ENCODE peak calls at places on chromosome 7, in ten cellular contexts. One of them, this sample, is unnamed.

GRCh38 chr7:137851361-137851945 is 4.7 kb upstream of the DGKI start:
- DNase-seq in Peyer's patch: no peak
- DNase-seq in progenitor cell of endocrine pancreas: no peak
- DNase-seq in endothelial cell: no peak
- DNase-seq in NAMALWA: no peak
- DNase-seq in esophagus squamous epithelium: no peak
- DNase-seq in ELR: peak; percentile 23
- DNase-seq in OCI-LY7: no peak
- DNase-seq in NCI-H146: no peak
- DNase-seq in thoracic aorta: no peak
- DNase-seq in this sample: no peak

GRCh38 chr7:82600601-82601000 is 157.0 kb upstream of the CACNA2D1 start:
- DNase-seq in NAMALWA: peak; percentile 22
- DNase-seq in endothelial cell: no peak
- DNase-seq in progenitor cell of endocrine pancreas: no peak
- DNase-seq in ELR: peak; percentile 6
- DNase-seq in esophagus squamous epithelium: no peak
- DNase-seq in NCI-H146: peak; percentile 62
- DNase-seq in Peyer's patch: no peak
- DNase-seq in thoracic aorta: no peak
- DNase-seq in OCI-LY7: no peak
- DNase-seq in this sample: no peak

GRCh38 chr7:90212149-90212495 is 582 bp downstream of the STEAP2 start:
- DNase-seq in esophagus squamous epithelium: no peak
- DNase-seq in OCI-LY7: no peak
- DNase-seq in endothelial cell: no peak
- DNase-seq in ELR: no peak
- DNase-seq in Peyer's patch: no peak
- DNase-seq in progenitor cell of endocrine pancreas: no peak
- DNase-seq in thoracic aorta: no peak
- DNase-seq in NCI-H146: no peak
- DNase-seq in NAMALWA: no peak
- DNase-seq in this sample: no peak

GRCh38 chr7:112019932-112020331 is 186.3 kb downstream of the DOCK4 start:
- DNase-seq in progenitor cell of endocrine pancreas: no peak
- DNase-seq in endothelial cell: no peak
- DNase-seq in thoracic aorta: no peak
- DNase-seq in NAMALWA: no peak
- DNase-seq in esophagus squamous epithelium: no peak
- DNase-seq in NCI-H146: no peak
- DNase-seq in Peyer's patch: no peak
- DNase-seq in ELR: no peak
- DNase-seq in OCI-LY7: no peak
- DNase-seq in this sample: no peak

GRCh38 chr7:155002411-155003214 is at the start of gene PAXIP1:
- DNase-seq in NCI-H146: peak; percentile 70
- DNase-seq in Peyer's patch: peak; percentile 30
- DNase-seq in NAMALWA: peak; percentile 74
- DNase-seq in endothelial cell: peak; percentile 48
- DNase-seq in progenitor cell of endocrine pancreas: peak; percentile 63
- DNase-seq in ELR: peak; percentile 52
- DNase-seq in esophagus squamous epithelium: no peak
- DNase-seq in OCI-LY7: peak; percentile 76
- DNase-seq in thoracic aorta: no peak
- DNase-seq in this sample: peak; percentile 72

GRCh38 chr7:18780266-18780665 is 284.7 kb downstream of the HDAC9 start:
- DNase-seq in ELR: peak; percentile 25
- DNase-seq in thoracic aorta: no peak
- DNase-seq in Peyer's patch: no peak
- DNase-seq in esophagus squamous epithelium: no peak
- DNase-seq in OCI-LY7: no peak
- DNase-seq in progenitor cell of endocrine pancreas: no peak
- DNase-seq in NCI-H146: no peak
- DNase-seq in endothelial cell: no peak
- DNase-seq in NAMALWA: no peak
- DNase-seq in this sample: no peak

GRCh38 chr7:137151056-137151731 is 192.3 kb downstream of the PTN start:
- DNase-seq in OCI-LY7: no peak
- DNase-seq in ELR: peak; percentile 59
- DNase-seq in progenitor cell of endocrine pancreas: no peak
- DNase-seq in NAMALWA: no peak
- DNase-seq in thoracic aorta: no peak
- DNase-seq in NCI-H146: no peak
- DNase-seq in endothelial cell: no peak
- DNase-seq in Peyer's patch: no peak
- DNase-seq in esophagus squamous epithelium: no peak
- DNase-seq in this sample: no peak

GRCh38 chr7:70334883-70335282 is 736.6 kb downstream of the AUTS2 start:
- DNase-seq in endothelial cell: no peak
- DNase-seq in Peyer's patch: no peak
- DNase-seq in OCI-LY7: no peak
- DNase-seq in progenitor cell of endocrine pancreas: no peak
- DNase-seq in thoracic aorta: no peak
- DNase-seq in ELR: no peak
- DNase-seq in NAMALWA: no peak
- DNase-seq in esophagus squamous epithelium: no peak
- DNase-seq in NCI-H146: no peak
- DNase-seq in this sample: no peak

GRCh38 chr7:18798018-18798906 is 302.7 kb downstream of the HDAC9 start:
- DNase-seq in OCI-LY7: no peak
- DNase-seq in NAMALWA: no peak
- DNase-seq in endothelial cell: no peak
- DNase-seq in esophagus squamous epithelium: no peak
- DNase-seq in Peyer's patch: no peak
- DNase-seq in progenitor cell of endocrine pancreas: no peak
- DNase-seq in NCI-H146: no peak
- DNase-seq in ELR: no peak
- DNase-seq in thoracic aorta: no peak
- DNase-seq in this sample: no peak

GRCh38 chr7:17830206-17830605 is 110.1 kb downstream of the SNX13 start:
- DNase-seq in progenitor cell of endocrine pancreas: no peak
- DNase-seq in OCI-LY7: no peak
- DNase-seq in ELR: no peak
- DNase-seq in endothelial cell: no peak
- DNase-seq in NAMALWA: no peak
- DNase-seq in esophagus squamous epithelium: no peak
- DNase-seq in thoracic aorta: no peak
- DNase-seq in Peyer's patch: no peak
- DNase-seq in NCI-H146: no peak
- DNase-seq in this sample: no peak

GRCh38 chr7:23067271-23067670 is 38.3 kb upstream of the KLHL7 start:
- DNase-seq in Peyer's patch: no peak
- DNase-seq in thoracic aorta: no peak
- DNase-seq in ELR: no peak
- DNase-seq in endothelial cell: no peak
- DNase-seq in NCI-H146: no peak
- DNase-seq in NAMALWA: no peak
- DNase-seq in progenitor cell of endocrine pancreas: no peak
- DNase-seq in OCI-LY7: no peak
- DNase-seq in esophagus squamous epithelium: no peak
- DNase-seq in this sample: no peak

GRCh38 chr7:55884321-55884720 is 2.9 kb upstream of the ZNF713 start:
- DNase-seq in progenitor cell of endocrine pancreas: no peak
- DNase-seq in OCI-LY7: no peak
- DNase-seq in endothelial cell: no peak
- DNase-seq in ELR: no peak
- DNase-seq in NCI-H146: no peak
- DNase-seq in esophagus squamous epithelium: no peak
- DNase-seq in Peyer's patch: no peak
- DNase-seq in thoracic aorta: no peak
- DNase-seq in NAMALWA: no peak
- DNase-seq in this sample: no peak

GRCh38 chr7:39357648-39358047 is 208.6 kb upstream of the YAE1 start:
- DNase-seq in OCI-LY7: peak; percentile 5
- DNase-seq in Peyer's patch: no peak
- DNase-seq in ELR: peak; percentile 6
- DNase-seq in NAMALWA: peak; percentile 42
- DNase-seq in progenitor cell of endocrine pancreas: no peak
- DNase-seq in endothelial cell: peak; percentile 51
- DNase-seq in NCI-H146: peak; percentile 22
- DNase-seq in esophagus squamous epithelium: no peak
- DNase-seq in thoracic aorta: no peak
- DNase-seq in this sample: peak; percentile 18

GRCh38 chr7:139011373-139011772 is 24.5 kb downstream of the ZC3HAV1L start:
- DNase-seq in NAMALWA: no peak
- DNase-seq in ELR: no peak
- DNase-seq in OCI-LY7: no peak
- DNase-seq in thoracic aorta: no peak
- DNase-seq in progenitor cell of endocrine pancreas: no peak
- DNase-seq in endothelial cell: no peak
- DNase-seq in Peyer's patch: no peak
- DNase-seq in esophagus squamous epithelium: no peak
- DNase-seq in NCI-H146: no peak
- DNase-seq in this sample: no peak

GRCh38 chr7:5423844-5424688 is 432 bp upstream of the TNRC18 start:
- DNase-seq in progenitor cell of endocrine pancreas: peak; percentile 95
- DNase-seq in NCI-H146: peak; percentile 97
- DNase-seq in NAMALWA: peak; percentile 58
- DNase-seq in OCI-LY7: peak; percentile 87
- DNase-seq in Peyer's patch: peak; percentile 74
- DNase-seq in esophagus squamous epithelium: peak; percentile 69
- DNase-seq in thoracic aorta: peak; percentile 91
- DNase-seq in endothelial cell: peak; percentile 94
- DNase-seq in ELR: peak; percentile 100
- DNase-seq in this sample: peak; percentile 94

GRCh38 chr7:25926009-25926408 is 226.0 kb upstream of the NFE2L3 start:
- DNase-seq in NAMALWA: no peak
- DNase-seq in endothelial cell: no peak
- DNase-seq in OCI-LY7: no peak
- DNase-seq in ELR: peak; percentile 16
- DNase-seq in thoracic aorta: no peak
- DNase-seq in NCI-H146: no peak
- DNase-seq in Peyer's patch: no peak
- DNase-seq in progenitor cell of endocrine pancreas: no peak
- DNase-seq in esophagus squamous epithelium: no peak
- DNase-seq in this sample: no peak

GRCh38 chr7:24283900-24284698 is at the start of gene NPY:
- DNase-seq in NAMALWA: no peak
- DNase-seq in thoracic aorta: no peak
- DNase-seq in ELR: no peak
- DNase-seq in OCI-LY7: no peak
- DNase-seq in endothelial cell: peak; percentile 23
- DNase-seq in NCI-H146: no peak
- DNase-seq in Peyer's patch: no peak
- DNase-seq in esophagus squamous epithelium: no peak
- DNase-seq in progenitor cell of endocrine pancreas: no peak
- DNase-seq in this sample: peak; percentile 39

GRCh38 chr7:3065724-3066143 is 22.1 kb upstream of the CARD11 start:
- DNase-seq in esophagus squamous epithelium: no peak
- DNase-seq in Peyer's patch: peak; percentile 71
- DNase-seq in progenitor cell of endocrine pancreas: peak; percentile 18
- DNase-seq in ELR: peak; percentile 24
- DNase-seq in NAMALWA: peak; percentile 85
- DNase-seq in OCI-LY7: peak; percentile 60
- DNase-seq in NCI-H146: peak; percentile 38
- DNase-seq in endothelial cell: peak; percentile 36
- DNase-seq in thoracic aorta: no peak
- DNase-seq in this sample: peak; percentile 29

GRCh38 chr7:91353923-91354322 is 89.7 kb downstream of the FZD1 start:
- DNase-seq in thoracic aorta: no peak
- DNase-seq in NAMALWA: no peak
- DNase-seq in progenitor cell of endocrine pancreas: no peak
- DNase-seq in esophagus squamous epithelium: no peak
- DNase-seq in endothelial cell: no peak
- DNase-seq in Peyer's patch: no peak
- DNase-seq in NCI-H146: no peak
- DNase-seq in ELR: no peak
- DNase-seq in OCI-LY7: no peak
- DNase-seq in this sample: no peak

GRCh38 chr7:35905555-35905954 is 104.7 kb downstream of the SEPTIN7 start:
- DNase-seq in progenitor cell of endocrine pancreas: no peak
- DNase-seq in NAMALWA: no peak
- DNase-seq in Peyer's patch: no peak
- DNase-seq in esophagus squamous epithelium: no peak
- DNase-seq in endothelial cell: no peak
- DNase-seq in ELR: peak; percentile 55
- DNase-seq in OCI-LY7: no peak
- DNase-seq in NCI-H146: no peak
- DNase-seq in thoracic aorta: no peak
- DNase-seq in this sample: no peak

GRCh38 chr7:153413199-153413539 is 639.0 kb upstream of the DPP6 start:
- DNase-seq in progenitor cell of endocrine pancreas: no peak
- DNase-seq in thoracic aorta: no peak
- DNase-seq in esophagus squamous epithelium: no peak
- DNase-seq in endothelial cell: no peak
- DNase-seq in NAMALWA: no peak
- DNase-seq in OCI-LY7: no peak
- DNase-seq in Peyer's patch: no peak
- DNase-seq in ELR: no peak
- DNase-seq in NCI-H146: no peak
- DNase-seq in this sample: no peak

GRCh38 chr7:50962962-50963374 is 180.3 kb upstream of the GRB10 start:
- DNase-seq in NAMALWA: no peak
- DNase-seq in ELR: peak; percentile 41
- DNase-seq in Peyer's patch: no peak
- DNase-seq in thoracic aorta: no peak
- DNase-seq in esophagus squamous epithelium: no peak
- DNase-seq in OCI-LY7: no peak
- DNase-seq in progenitor cell of endocrine pancreas: no peak
- DNase-seq in NCI-H146: peak; percentile 56
- DNase-seq in endothelial cell: no peak
- DNase-seq in this sample: peak; percentile 65

GRCh38 chr7:20588678-20589077 is 26.8 kb upstream of the ABCB5 start:
- DNase-seq in thoracic aorta: no peak
- DNase-seq in esophagus squamous epithelium: no peak
- DNase-seq in progenitor cell of endocrine pancreas: no peak
- DNase-seq in ELR: no peak
- DNase-seq in endothelial cell: no peak
- DNase-seq in NAMALWA: no peak
- DNase-seq in OCI-LY7: no peak
- DNase-seq in NCI-H146: no peak
- DNase-seq in Peyer's patch: no peak
- DNase-seq in this sample: no peak

GRCh38 chr7:52017802-52018679 is 701.4 kb upstream of the COBL start:
- DNase-seq in progenitor cell of endocrine pancreas: no peak
- DNase-seq in esophagus squamous epithelium: no peak
- DNase-seq in NAMALWA: peak; percentile 89
- DNase-seq in Peyer's patch: no peak
- DNase-seq in ELR: peak; percentile 1
- DNase-seq in OCI-LY7: peak; percentile 29
- DNase-seq in NCI-H146: no peak
- DNase-seq in endothelial cell: peak; percentile 64
- DNase-seq in thoracic aorta: no peak
- DNase-seq in this sample: peak; percentile 66

GRCh38 chr7:143289421-143289820 is 1.3 kb downstream of the CASP2 start:
- DNase-seq in NAMALWA: peak; percentile 34
- DNase-seq in Peyer's patch: no peak
- DNase-seq in ELR: peak; percentile 12
- DNase-seq in thoracic aorta: no peak
- DNase-seq in progenitor cell of endocrine pancreas: no peak
- DNase-seq in OCI-LY7: peak; percentile 14
- DNase-seq in NCI-H146: no peak
- DNase-seq in esophagus squamous epithelium: no peak
- DNase-seq in endothelial cell: no peak
- DNase-seq in this sample: no peak

GRCh38 chr7:29285451-29285807 is 90.9 kb downstream of the CHN2 start:
- DNase-seq in endothelial cell: no peak
- DNase-seq in NAMALWA: peak; percentile 62
- DNase-seq in thoracic aorta: no peak
- DNase-seq in ELR: peak; percentile 67
- DNase-seq in esophagus squamous epithelium: no peak
- DNase-seq in OCI-LY7: no peak
- DNase-seq in NCI-H146: peak; percentile 63
- DNase-seq in progenitor cell of endocrine pancreas: no peak
- DNase-seq in Peyer's patch: no peak
- DNase-seq in this sample: no peak

GRCh38 chr7:151232272-151233110 is at the start of gene CHPF2:
- DNase-seq in NCI-H146: peak; percentile 86
- DNase-seq in OCI-LY7: peak; percentile 90
- DNase-seq in Peyer's patch: peak; percentile 92
- DNase-seq in NAMALWA: peak; percentile 95
- DNase-seq in endothelial cell: peak; percentile 87
- DNase-seq in progenitor cell of endocrine pancreas: peak; percentile 76
- DNase-seq in thoracic aorta: peak; percentile 77
- DNase-seq in esophagus squamous epithelium: peak; percentile 53
- DNase-seq in ELR: peak; percentile 90
- DNase-seq in this sample: peak; percentile 94

GRCh38 chr7:40566879-40567278 is 432.1 kb downstream of the SUGCT start:
- DNase-seq in progenitor cell of endocrine pancreas: no peak
- DNase-seq in OCI-LY7: no peak
- DNase-seq in NCI-H146: no peak
- DNase-seq in endothelial cell: no peak
- DNase-seq in ELR: no peak
- DNase-seq in NAMALWA: no peak
- DNase-seq in thoracic aorta: no peak
- DNase-seq in esophagus squamous epithelium: no peak
- DNase-seq in Peyer's patch: no peak
- DNase-seq in this sample: no peak

This sample was measured in BE2C.